ENCODE peak calls at places on chromosome 22, in five cellular contexts. F is CD4-positive, alpha-beta memory T cell; Q is epithelial cell of prostate; N is left lung; Y is breast epithelium. M is an unnamed sample.

GRCh38 chr22:35437038-35437437 is 37.1 kb downstream of the MCM5 start:
- DNase-seq in F (no peak), N (no peak), Y (no peak), Q (no peak), M (no peak)

GRCh38 chr22:22931557-22932270 is 44.1 kb downstream of the IGLL5 start:
- DNase-seq in F (no peak), Y (no peak), Q (no peak), N (peak), M (no peak)

GRCh38 chr22:17235149-17235655 is 16.0 kb upstream of the ADA2 start:
- DNase-seq in F (no peak), N (no peak), Y (no peak), Q (no peak), M (no peak)

GRCh38 chr22:19210188-19210587 is 31.7 kb upstream of the SLC25A1 start:
- DNase-seq in N (no peak), F (no peak), Y (no peak), Q (no peak), M (no peak)

GRCh38 chr22:37442537-37442936 is 15.3 kb upstream of the ELFN2 start:
- DNase-seq in F (no peak), Y (no peak), Q (no peak), N (no peak), M (no peak)

GRCh38 chr22:17751596-17751995 is 22.7 kb downstream of the BID start:
- DNase-seq in N (no peak), F (no peak), Y (no peak), Q (no peak), M (no peak)

GRCh38 chr22:25030636-25031035 is 78.1 kb downstream of the KIAA1671 start:
- DNase-seq in Y (peak), N (no peak), F (no peak), Q (no peak), M (peak)

GRCh38 chr22:37782340-37783168 is 25.2 kb upstream of the GCAT start:
- DNase-seq in F (no peak), N (no peak), Q (no peak), Y (no peak), M (peak)

GRCh38 chr22:17931400-17931825 is 92.9 kb downstream of the MICAL3 start:
- DNase-seq in Q (no peak), F (no peak), Y (peak), N (no peak), M (peak)

GRCh38 chr22:40210814-40211213 is 33.1 kb downstream of the TNRC6B start:
- DNase-seq in Y (no peak), F (no peak), Q (no peak), N (no peak), M (peak)

GRCh38 chr22:25160120-25160996 is 39.3 kb upstream of the CRYBB3 start:
- DNase-seq in N (no peak), F (no peak), Y (no peak), Q (no peak), M (no peak)

GRCh38 chr22:49601614-49602321 is 225.9 kb downstream of the BRD1 start:
- DNase-seq in Y (no peak), Q (no peak), F (no peak), N (no peak), M (no peak)

GRCh38 chr22:27863556-27863955 is 55.5 kb downstream of the PITPNB start:
- DNase-seq in Q (no peak), F (no peak), N (no peak), Y (no peak), M (no peak)

GRCh38 chr22:27867114-27867957 is 51.7 kb downstream of the PITPNB start:
- DNase-seq in N (no peak), Q (no peak), Y (no peak), F (no peak), M (no peak)

GRCh38 chr22:27868738-27869282 is 50.2 kb downstream of the PITPNB start:
- DNase-seq in F (no peak), N (no peak), Q (no peak), Y (no peak), M (no peak)

GRCh38 chr22:27867958-27868737 is 50.9 kb downstream of the PITPNB start:
- DNase-seq in Q (no peak), F (no peak), Y (no peak), N (no peak), M (no peak)

GRCh38 chr22:27866136-27867091 is 52.6 kb downstream of the PITPNB start:
- DNase-seq in Y (no peak), N (no peak), F (no peak), Q (peak), M (peak)
- H3K27ac ChIP-seq in Y (peak), N (peak), F (no peak), Q (peak), M (peak)

GRCh38 chr22:42664976-42665831 is 16.0 kb upstream of the CYB5R3 start:
- DNase-seq in Y (no peak), Q (no peak), N (no peak), F (no peak), M (no peak)
- H3K27ac ChIP-seq in Y (peak), Q (no peak), N (no peak), F (no peak), M (no peak)

DNA sequence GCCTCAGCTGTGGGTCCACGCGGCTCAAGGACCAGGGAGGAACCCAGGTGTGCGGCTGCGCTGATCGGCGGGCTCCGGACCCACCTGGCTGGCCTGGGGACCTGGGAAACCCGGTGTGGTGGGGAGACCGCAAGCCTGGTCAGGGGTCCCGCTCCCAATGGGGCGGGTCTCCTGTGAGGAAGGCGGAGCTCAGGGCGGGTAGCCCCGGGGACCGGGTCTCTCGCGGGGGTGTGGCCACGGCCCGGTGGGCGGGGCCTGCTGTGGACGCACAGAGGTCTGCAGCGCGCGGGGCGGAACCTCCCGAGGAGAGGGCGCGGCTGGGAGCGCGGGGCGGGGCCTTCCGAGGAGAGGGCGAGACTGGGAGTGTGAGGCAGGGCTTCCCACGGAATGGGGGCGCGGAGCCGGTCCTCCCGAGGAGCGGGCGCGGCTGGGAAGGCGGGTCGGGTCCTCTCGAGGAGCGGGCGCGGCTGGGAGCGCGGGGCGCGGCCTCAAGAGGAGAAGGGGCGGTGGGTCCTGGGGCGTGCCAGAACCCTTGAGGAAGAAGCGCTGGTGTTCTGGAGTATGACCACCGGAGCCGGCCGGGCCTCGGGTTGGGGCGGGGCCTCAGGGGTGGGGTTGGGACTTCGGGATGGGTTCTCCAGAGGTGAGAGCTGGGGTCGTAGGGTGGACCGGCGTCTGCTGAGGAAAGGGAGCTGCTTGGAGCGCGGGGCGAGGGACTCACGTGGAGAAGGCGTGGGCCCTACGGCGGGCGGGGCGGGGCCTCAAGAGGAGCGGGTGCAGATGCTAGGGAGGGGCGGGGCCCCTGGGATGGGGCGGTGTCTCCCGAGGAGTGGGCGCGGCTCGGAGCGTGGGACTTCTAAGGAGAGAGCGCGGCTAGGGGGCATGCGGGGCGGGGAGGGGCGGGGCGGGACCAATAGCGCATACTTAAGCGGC is 20.8 kb downstream of the DGCR6L start:
- DNase-seq in Q (no peak), Y (peak), N (peak), F (peak), M (peak)
- H3K27ac ChIP-seq in Q (no peak), Y (no peak), N (no peak), F (peak), M (no peak)

DNA sequence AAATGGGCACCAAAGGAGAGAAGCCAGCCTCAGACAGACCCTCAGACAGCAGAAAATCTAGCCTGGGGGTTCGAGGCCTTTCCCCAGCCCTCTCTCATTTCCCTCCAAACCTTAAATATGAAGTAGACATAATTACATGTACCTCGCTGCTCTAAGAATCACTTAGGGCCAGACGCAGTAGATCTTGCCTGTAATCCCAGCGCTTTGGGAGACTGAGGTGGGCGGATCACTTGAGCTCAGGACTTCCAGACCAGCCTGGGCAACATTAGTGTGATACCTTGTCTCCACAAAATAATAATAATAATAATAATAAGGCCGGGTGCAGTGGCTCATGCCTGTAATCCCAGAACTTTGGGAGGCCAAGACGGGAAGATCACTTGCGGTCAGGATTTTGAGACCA is 52.1 kb upstream of the WNT7B start:
- DNase-seq in F (no peak), N (no peak), Q (no peak), Y (no peak), M (no peak)
- H3K27ac ChIP-seq in F (no peak), N (no peak), Q (no peak), Y (no peak), M (no peak)

GRCh38 chr22:44188986-44189630 is 8.4 kb downstream of the PARVG start:
- DNase-seq in Q (no peak), Y (peak), N (no peak), F (no peak), M (no peak)

GRCh38 chr22:44191036-44191454 is 10.3 kb downstream of the PARVG start:
- DNase-seq in Q (no peak), Y (no peak), F (no peak), N (no peak), M (no peak)

GRCh38 chr22:44188316-44188715 is 7.6 kb downstream of the PARVG start:
- DNase-seq in N (no peak), Y (no peak), F (no peak), Q (no peak), M (no peak)

GRCh38 chr22:44192098-44192810 is 11.5 kb downstream of the PARVG start:
- DNase-seq in F (peak), Y (no peak), N (no peak), Q (no peak), M (no peak)

DNA sequence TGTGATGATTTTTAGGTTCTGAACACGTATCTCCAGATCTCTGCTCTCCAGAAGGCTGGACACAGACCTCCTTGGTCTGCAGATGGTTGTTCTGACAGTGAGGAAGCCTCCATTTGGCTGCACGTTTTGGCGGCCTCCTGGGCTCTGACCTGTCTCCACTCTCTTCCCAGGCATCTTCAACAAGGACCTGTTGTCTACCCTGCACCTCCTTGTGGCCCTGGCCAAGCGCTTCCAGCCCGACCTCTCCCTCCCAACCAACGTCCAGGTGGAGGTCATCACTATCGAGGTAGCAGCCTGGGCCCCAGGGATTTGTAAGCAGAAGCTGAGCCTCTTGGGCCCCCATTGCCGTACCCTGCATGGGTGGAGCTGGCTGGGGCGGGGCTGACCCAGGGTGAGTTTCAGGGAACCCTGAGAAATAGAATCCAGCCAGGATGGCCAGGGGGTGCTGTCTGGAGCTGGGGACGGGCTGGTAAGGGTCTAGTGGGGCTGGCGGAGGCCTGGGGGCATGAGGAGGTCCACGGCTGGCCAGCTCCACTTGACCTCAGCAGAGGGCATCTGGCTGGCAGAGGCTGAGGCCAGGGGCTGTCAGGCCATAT is 9.8 kb downstream of the PARVG start:
- DNase-seq in N (no peak), F (no peak), Q (no peak), Y (peak), M (no peak)
- H3K27ac ChIP-seq in N (no peak), F (no peak), Q (no peak), Y (no peak), M (no peak)

DNA sequence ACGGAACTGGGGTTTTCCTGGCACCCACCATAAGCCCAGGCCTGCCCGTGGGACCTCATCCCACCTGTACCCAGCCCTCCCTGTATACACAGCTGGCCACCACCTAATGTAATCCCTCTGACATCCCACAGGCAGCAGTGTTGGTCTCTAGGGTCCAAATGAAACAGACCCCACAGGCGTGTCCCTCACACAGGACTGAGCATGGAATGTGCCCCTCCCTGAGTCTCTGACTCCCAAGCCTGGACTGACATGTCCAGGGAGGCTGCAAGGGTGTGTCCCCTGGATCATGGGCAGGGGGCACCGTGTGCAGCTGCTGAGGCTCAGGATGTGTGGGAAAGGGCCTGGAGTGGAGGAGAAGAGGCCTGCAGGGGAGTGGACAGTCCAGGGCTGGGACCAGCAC is 50.6 kb upstream of the PPARA start:
- DNase-seq in Y (no peak), F (no peak), Q (no peak), N (no peak), M (no peak)
- H3K27ac ChIP-seq in Y (peak), F (no peak), Q (peak), N (peak), M (peak)

DNA sequence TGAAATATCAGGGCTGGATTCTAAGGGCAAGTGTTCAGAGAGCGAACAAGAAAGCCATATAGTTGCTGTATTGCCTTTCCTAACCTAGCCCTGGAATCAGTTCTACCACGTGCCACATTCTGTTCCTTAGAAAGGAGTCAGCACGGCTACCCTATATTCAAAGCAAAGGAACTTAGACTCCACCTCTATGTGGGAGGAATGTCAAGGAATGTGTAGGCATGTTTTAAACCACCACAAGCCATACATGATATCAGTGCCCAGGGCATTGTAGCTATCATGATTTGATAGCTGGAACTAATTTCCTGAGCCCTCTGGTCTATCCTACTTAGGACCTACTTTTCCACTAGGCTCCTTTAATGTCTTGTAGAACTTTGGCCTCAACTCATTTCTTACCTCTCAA is 2.5 kb upstream of the EIF4ENIF1 start:
- DNase-seq in Q (no peak), F (no peak), Y (no peak), N (no peak), M (no peak)
- H3K27ac ChIP-seq in Q (no peak), F (no peak), Y (no peak), N (no peak), M (no peak)

GRCh38 chr22:30435674-30436126 is 10.1 kb downstream of the MTFP1 start:
- DNase-seq in Y (no peak), F (peak), Q (no peak), N (peak), M (peak)
- H3K27ac ChIP-seq in Y (peak), F (peak), Q (peak), N (peak), M (peak)